ENCODE peak calls at places on chromosomes 1 and 21, in ten cellular contexts. B, U, S, A, W, Z, J, C, H and P are unnamed samples.

GRCh38 chr21:45335151-45335760 is 47.6 kb upstream of the POFUT2 start:
- DNase-seq in B (no peak), U (no peak), S (no peak), A (no peak), W (no peak), Z (no peak), J (no peak), C (no peak), H (no peak), P (no peak)

GRCh38 chr1:63087966-63088365 is 234.4 kb upstream of the FOXD3 start:
- DNase-seq in B (no peak), U (no peak), S (no peak), A (peak; percentile 20), W (no peak), Z (no peak), J (no peak), C (peak; percentile 90), H (no peak), P (no peak)

GRCh38 chr1:32865639-32866038 is 5.1 kb downstream of the FNDC5 start:
- DNase-seq in B (no peak), U (no peak), S (no peak), A (no peak), W (no peak), Z (no peak), J (no peak), C (no peak), H (no peak), P (no peak)

GRCh38 chr1:203873094-203873493 is 11.7 kb downstream of the SNRPE start:
- DNase-seq in B (no peak), U (no peak), S (no peak), A (no peak), W (no peak), Z (no peak), J (no peak), C (no peak), H (no peak), P (no peak)

GRCh38 chr1:119373465-119373864 is 4.9 kb downstream of the HAO2 start:
- DNase-seq in B (no peak), U (peak; percentile 31), S (no peak), A (peak; percentile 46), W (no peak), Z (peak; percentile 21), J (peak; percentile 81), C (no peak), H (peak; percentile 78), P (no peak)

GRCh38 chr1:221724931-221725605 is 16.8 kb downstream of the DUSP10 start:
- DNase-seq in B (no peak), U (peak; percentile 66), S (peak; percentile 79), A (no peak), W (no peak), Z (peak; percentile 85), J (peak; percentile 68), C (no peak), H (peak; percentile 50), P (no peak)

GRCh38 chr1:223319913-223320600 is 43.9 kb downstream of the SUSD4 start:
- DNase-seq in B (no peak), U (no peak), S (no peak), A (no peak), W (no peak), Z (no peak), J (no peak), C (peak; percentile 40), H (no peak), P (no peak)

GRCh38 chr21:43819511-43820405 is 30.4 kb downstream of the RRP1 start:
- DNase-seq in B (no peak), U (no peak), S (no peak), A (no peak), W (no peak), Z (no peak), J (no peak), C (no peak), H (no peak), P (no peak)

GRCh38 chr1:167166703-167167100 is 54.0 kb upstream of the POU2F1 start:
- DNase-seq in B (no peak), U (no peak), S (no peak), A (peak; percentile 14), W (no peak), Z (no peak), J (no peak), C (no peak), H (no peak), P (no peak)

GRCh38 chr1:56754713-56755505 is 64.3 kb downstream of the FYB2 start:
- DNase-seq in B (no peak), U (no peak), S (no peak), A (peak; percentile 29), W (no peak), Z (no peak), J (no peak), C (no peak), H (peak; percentile 24), P (no peak)

GRCh38 chr1:209756608-209757445 is 974 bp downstream of the TRAF3IP3 start:
- DNase-seq in B (no peak), U (no peak), S (no peak), A (no peak), W (peak; percentile 52), Z (no peak), J (peak; percentile 11), C (no peak), H (no peak), P (no peak)

GRCh38 chr1:91731815-91732214 is 154.1 kb downstream of the TGFBR3 start:
- DNase-seq in B (no peak), U (peak; percentile 49), S (no peak), A (no peak), W (no peak), Z (peak; percentile 69), J (peak; percentile 71), C (no peak), H (peak; percentile 71), P (no peak)

GRCh38 chr21:33214056-33214455 is 15.7 kb upstream of the IFNAR2 start:
- DNase-seq in B (no peak), U (no peak), S (no peak), A (no peak), W (no peak), Z (no peak), J (no peak), C (no peak), H (no peak), P (no peak)

GRCh38 chr21:33212159-33212851 is 17.4 kb upstream of the IFNAR2 start:
- DNase-seq in B (no peak), U (peak; percentile 83), S (peak; percentile 25), A (peak; percentile 56), W (peak; percentile 87), Z (peak; percentile 63), J (peak; percentile 88), C (no peak), H (no peak), P (peak; percentile 41)

GRCh38 chr21:33208534-33208933 is 21.2 kb upstream of the IFNAR2 start:
- DNase-seq in B (no peak), U (no peak), S (no peak), A (no peak), W (peak; percentile 64), Z (no peak), J (no peak), C (no peak), H (no peak), P (no peak)

GRCh38 chr21:33211305-33211704 is 18.4 kb upstream of the IFNAR2 start:
- DNase-seq in B (no peak), U (no peak), S (no peak), A (no peak), W (no peak), Z (no peak), J (no peak), C (no peak), H (no peak), P (no peak)

DNA sequence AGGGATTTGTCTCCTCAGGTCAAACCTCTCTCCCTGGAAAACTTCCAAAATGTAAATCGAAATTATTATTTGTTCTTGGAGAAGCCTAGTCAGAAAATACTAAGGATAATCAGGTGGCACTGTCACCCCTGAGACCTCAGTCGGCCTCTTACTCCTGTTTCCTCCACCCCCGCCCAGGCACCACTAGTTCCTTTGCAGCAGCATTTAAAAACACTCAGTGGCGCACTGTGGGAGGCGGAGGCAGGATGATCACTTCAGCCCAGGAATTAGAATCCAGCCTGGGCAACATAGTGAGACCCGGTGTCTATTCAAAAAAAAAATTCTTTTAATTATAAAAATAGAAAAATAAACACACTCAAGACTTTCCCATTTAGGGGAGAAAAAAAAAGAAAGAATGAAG is 18.0 kb upstream of the IFNAR2 start:
- DNase-seq in B (no peak), U (no peak), S (no peak), A (no peak), W (peak; percentile 38), Z (no peak), J (no peak), C (no peak), H (no peak), P (no peak)
- TF ChIP-seq CTCF in B (no peak), U (no peak), S (no peak), A (no peak), W (no peak), Z (no peak), J (no peak), C (no peak), H (no peak), P (no peak)

GRCh38 chr1:36752891-36753361 is 270.2 kb upstream of the CSF3R start:
- DNase-seq in B (no peak), U (no peak), S (no peak), A (no peak), W (no peak), Z (no peak), J (no peak), C (no peak), H (peak; percentile 17), P (no peak)
- H2AFZ ChIP-seq in B (no peak overlapping the region), U (no peak overlapping the region), S (no peak overlapping the region), A (no peak overlapping the region), W (no peak overlapping the region), Z (no peak overlapping the region), J (no peak overlapping the region), C (no peak overlapping the region), H (no peak overlapping the region), P (no peak overlapping the region)

DNA sequence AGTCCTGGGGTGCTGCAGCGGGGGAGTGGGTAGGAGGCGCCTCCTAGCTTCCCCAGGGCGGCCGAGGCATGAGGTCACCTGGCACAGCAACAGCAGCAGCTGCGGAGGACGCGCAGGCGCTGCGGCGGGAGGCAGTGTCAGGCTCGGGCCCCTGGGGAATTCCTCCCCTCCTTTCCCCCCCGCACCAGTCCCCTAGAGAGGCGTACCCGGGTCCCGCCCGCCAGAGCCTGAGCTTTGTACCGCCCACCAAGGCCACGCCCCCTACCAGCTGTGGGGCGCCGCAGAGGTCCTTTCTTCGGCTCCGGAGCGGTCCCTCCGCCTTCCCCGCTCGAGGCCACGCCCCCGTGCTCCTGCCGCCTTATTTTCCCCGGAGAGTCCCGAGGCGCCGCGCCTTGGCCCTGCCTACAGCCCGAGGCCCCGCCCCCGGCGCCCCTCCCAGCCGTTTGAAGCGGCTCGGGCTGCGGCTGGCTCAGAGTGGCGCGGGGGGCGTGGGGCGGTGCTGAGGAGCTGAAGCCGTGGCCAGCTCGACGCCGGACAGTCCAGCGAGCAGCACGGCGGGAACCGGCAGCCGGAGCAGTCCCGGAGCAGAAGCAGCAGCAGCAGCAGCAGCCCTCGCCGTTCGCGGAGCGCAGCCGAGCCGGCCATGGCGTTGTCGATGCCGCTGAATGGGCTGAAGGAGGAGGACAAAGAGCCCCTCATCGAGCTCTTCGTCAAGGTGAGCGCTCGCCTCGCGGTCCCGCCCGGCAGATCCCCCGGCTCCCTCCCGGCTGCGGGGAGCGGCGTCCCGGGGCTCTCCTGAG is at the start of gene CLIC4:
- DNase-seq in B (peak; percentile 94), U (peak; percentile 99), S (peak; percentile 99), A (peak; percentile 100), W (peak; percentile 99), Z (peak; percentile 96), J (peak; percentile 100), C (peak; percentile 100), H (peak; percentile 99), P (peak; percentile 96)
- TF ChIP-seq CTCF in B (no peak), U (peak; percentile 46), S (no peak), A (peak; percentile 28), W (peak; percentile 31), Z (no peak), J (peak; percentile 46), C (peak; percentile 23), H (peak; percentile 15), P (no peak)

GRCh38 chr1:157181258-157181657 is 43.1 kb upstream of the ETV3 start:
- DNase-seq in B (no peak), U (no peak), S (no peak), A (no peak), W (peak; percentile 55), Z (no peak), J (no peak), C (no peak), H (no peak), P (no peak)
- H2AFZ ChIP-seq in B (no peak overlapping the region), U (no peak overlapping the region), S (no peak overlapping the region), A (no peak overlapping the region), W (no peak overlapping the region), Z (no peak overlapping the region), J (no peak overlapping the region), C (no peak overlapping the region), H (no peak overlapping the region), P (no peak overlapping the region)